ENCODE peak calls at places on chromosomes 2 and 18, in ten cellular contexts. F, B, Q, E, M, V, P, G, D and W are unnamed samples.
A peak's percentile ranks its signal among the peaks of the same experiment; 100 is the strongest.

GRCh38 chr2:85662899-85663683 is 4.9 kb downstream of the SFTPB start:
- DNase-seq in F (no peak), B (peak; percentile 61), Q (no peak), E (peak; percentile 61), M (peak; percentile 98), V (no peak), P (no peak), G (no peak), D (no peak), W (no peak)

GRCh38 chr18:62525611-62526010 is 2.8 kb downstream of the ZCCHC2 start:
- DNase-seq in F (no peak), B (no peak), Q (no peak), E (no peak), M (no peak), V (no peak), P (peak; percentile 35), G (no peak), D (no peak), W (no peak)

GRCh38 chr2:32699151-32699550 is 71.3 kb downstream of the TTC27 start:
- DNase-seq in F (no peak), B (no peak), Q (no peak), E (peak; percentile 51), M (no peak), V (no peak), P (no peak), G (no peak), D (no peak), W (no peak)

GRCh38 chr2:178450574-178451429 is at the start of the genes PJVK and PRKRA:
- DNase-seq in F (peak; percentile 94), B (peak; percentile 95), Q (peak; percentile 99), E (peak; percentile 97), M (peak; percentile 97), V (peak; percentile 94), P (peak; percentile 98), G (peak; percentile 87), D (peak; percentile 90), W (peak; percentile 88)

GRCh38 chr2:169968767-169969166 is 141.5 kb downstream of the UBR3 start:
- DNase-seq in F (no peak), B (no peak), Q (no peak), E (no peak), M (no peak), V (no peak), P (no peak), G (no peak), D (no peak), W (no peak)

GRCh38 chr2:8534729-8535397 is 147.0 kb upstream of the ID2 start:
- DNase-seq in F (no peak), B (no peak), Q (no peak), E (peak; percentile 64), M (no peak), V (peak; percentile 97), P (no peak), G (no peak), D (no peak), W (no peak)

GRCh38 chr2:230043461-230043860 is 25.3 kb downstream of the SLC16A14 start:
- DNase-seq in F (no peak), B (no peak), Q (no peak), E (no peak), M (no peak), V (no peak), P (no peak), G (no peak), D (no peak), W (no peak)

GRCh38 chr2:98901291-98901690 is 34.7 kb downstream of the CRACDL start:
- DNase-seq in F (no peak), B (no peak), Q (no peak), E (no peak), M (no peak), V (no peak), P (no peak), G (no peak), D (no peak), W (no peak)

GRCh38 chr2:145927398-145927951 is 1407.6 kb upstream of the ZEB2 start:
- DNase-seq in F (no peak), B (no peak), Q (no peak), E (no peak), M (peak; percentile 53), V (no peak), P (no peak), G (no peak), D (no peak), W (no peak)

GRCh38 chr2:27889774-27890145 is 427 bp downstream of the RBKS start:
- DNase-seq in F (no peak), B (no peak), Q (no peak), E (no peak), M (no peak), V (no peak), P (peak; percentile 5), G (no peak), D (no peak), W (no peak)

GRCh38 chr2:233201271-233202013 is 50.0 kb upstream of the ATG16L1 start:
- DNase-seq in F (no peak), B (no peak), Q (no peak), E (no peak), M (no peak), V (no peak), P (no peak), G (no peak), D (no peak), W (no peak)

GRCh38 chr2:56613917-56614316 is 430.1 kb downstream of the CCDC85A start:
- DNase-seq in F (no peak), B (no peak), Q (no peak), E (no peak), M (peak; percentile 27), V (no peak), P (no peak), G (no peak), D (no peak), W (no peak)

GRCh38 chr18:70384181-70384790 is 95.4 kb downstream of the SOCS6 start:
- DNase-seq in F (no peak), B (peak; percentile 86), Q (no peak), E (peak; percentile 22), M (peak; percentile 93), V (no peak), P (peak; percentile 29), G (no peak), D (no peak), W (no peak)

GRCh38 chr2:168363382-168364092 is 92.5 kb upstream of the CERS6 start:
- DNase-seq in F (no peak), B (no peak), Q (no peak), E (no peak), M (no peak), V (peak; percentile 22), P (no peak), G (no peak), D (no peak), W (no peak)

GRCh38 chr2:168935810-168936581 is 34.9 kb downstream of the G6PC2 start:
- DNase-seq in F (no peak), B (no peak), Q (no peak), E (no peak), M (peak; percentile 88), V (no peak), P (no peak), G (no peak), D (no peak), W (peak; percentile 98)

GRCh38 chr18:58316400-58316942 is 272.4 kb downstream of the NEDD4L start:
- DNase-seq in F (no peak), B (no peak), Q (no peak), E (no peak), M (no peak), V (no peak), P (no peak), G (no peak), D (no peak), W (no peak)